ENCODE peak calls at places on chromosome 10, in nine cellular contexts. Z is cardiac muscle cell, M is fibroblast of the aortic adventitia, G is psoas muscle, E is AG09309, T is tibial artery, W is left ventricle myocardium inferior, U is A549, O is heart right ventricle. P is an unnamed sample.

GRCh38 chr10:29861811-29862505 is 197.4 kb downstream of the JCAD start:
- DNase-seq in Z (no peak), M (peak), G (no peak), E (peak), T (no peak), W (no peak), U (no peak), O (no peak), P (no peak)

GRCh38 chr10:35153723-35154122 is 27.1 kb downstream of the CREM start:
- DNase-seq in Z (peak), M (peak), G (no peak), E (no peak), T (no peak), W (no peak), U (no peak), O (peak), P (no peak)

GRCh38 chr10:99967961-99968360 is 41.8 kb downstream of the DNMBP start:
- DNase-seq in Z (no peak), M (no peak), G (no peak), E (no peak), T (no peak), W (no peak), U (no peak), O (no peak), P (no peak)

GRCh38 chr10:13087986-13088618 is 11.9 kb upstream of the OPTN start:
- DNase-seq in Z (peak), M (peak), G (no peak), E (peak), T (peak), W (no peak), U (peak), O (no peak), P (no peak)

GRCh38 chr10:59622320-59622901 is 87.2 kb downstream of the SLC16A9 start:
- DNase-seq in Z (peak), M (peak), G (no peak), E (peak), T (peak), W (no peak), U (peak), O (peak), P (peak)

GRCh38 chr10:124640538-124641231 is 103.5 kb downstream of the FAM53B start:
- DNase-seq in Z (peak), M (no peak), G (no peak), E (no peak), T (no peak), W (no peak), U (no peak), O (no peak), P (no peak)

GRCh38 chr10:33509231-33509871 is 174.9 kb upstream of the NRP1 start:
- DNase-seq in Z (peak), M (peak), G (peak), E (no peak), T (peak), W (no peak), U (peak), O (peak), P (peak)

GRCh38 chr10:60192986-60193385 is 196.7 kb downstream of the ANK3 start:
- DNase-seq in Z (no peak), M (no peak), G (no peak), E (no peak), T (no peak), W (no peak), U (no peak), O (no peak), P (no peak)

GRCh38 chr10:6135039-6135438 is 46.2 kb downstream of the RBM17 start:
- DNase-seq in Z (no peak), M (no peak), G (no peak), E (no peak), T (no peak), W (no peak), U (no peak), O (no peak), P (no peak)

GRCh38 chr10:7340179-7340874 is 70.5 kb downstream of the SFMBT2 start:
- DNase-seq in Z (no peak), M (peak), G (no peak), E (no peak), T (no peak), W (peak), U (no peak), O (peak), P (no peak)

GRCh38 chr10:97184971-97185325 is 811 bp downstream of the SLIT1 start:
- DNase-seq in Z (no peak), M (no peak), G (no peak), E (no peak), T (no peak), W (no peak), U (no peak), O (no peak), P (no peak)

GRCh38 chr10:46223064-46223480 is 63.7 kb upstream of the ANTXRL start:
- DNase-seq in Z (no peak), M (no peak), G (no peak), E (no peak), T (no peak), W (no peak), U (no peak), O (no peak), P (no peak)

GRCh38 chr10:80199828-80200227 is 5.5 kb downstream of the ANXA11 start:
- DNase-seq in Z (peak), M (peak), G (no peak), E (peak), T (peak), W (no peak), U (no peak), O (peak), P (no peak)

GRCh38 chr10:18144928-18145327 is 4.7 kb downstream of the CACNB2 start:
- DNase-seq in Z (peak), M (peak), G (no peak), E (no peak), T (peak), W (peak), U (no peak), O (peak), P (no peak)

GRCh38 chr10:48526371-48526821 is 78.5 kb downstream of the ARHGAP22 start:
- DNase-seq in Z (peak), M (peak), G (no peak), E (peak), T (no peak), W (no peak), U (no peak), O (no peak), P (peak)

DNA sequence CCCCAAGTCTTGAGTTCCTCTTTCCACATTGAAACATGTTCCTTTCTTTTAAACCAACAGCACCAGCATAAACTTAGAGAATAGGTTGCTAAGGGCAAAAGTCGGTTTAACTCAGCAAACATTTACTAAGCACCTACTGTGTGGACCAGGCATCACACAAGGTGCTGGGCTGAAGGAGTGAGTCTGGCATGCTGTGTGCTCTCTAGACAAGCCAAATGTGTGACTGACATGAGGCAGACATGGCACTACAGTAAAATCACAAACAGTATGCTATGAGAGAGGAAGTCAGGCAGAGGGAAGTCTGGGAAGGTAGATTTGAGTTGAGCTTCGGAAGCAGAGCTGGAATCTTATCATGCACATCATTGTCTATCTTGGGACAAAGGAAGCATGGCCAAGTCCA is 10.9 kb upstream of the RASSF4 start:
- DNase-seq in Z (no peak), M (no peak), G (no peak), E (no peak), T (no peak), W (no peak), U (no peak), O (no peak), P (no peak)
- TF ChIP-seq CTCF in Z (no peak), M (no peak), G (no peak), E (no peak), T (no peak), W (no peak), U (no peak), O (no peak), P (no peak)

DNA sequence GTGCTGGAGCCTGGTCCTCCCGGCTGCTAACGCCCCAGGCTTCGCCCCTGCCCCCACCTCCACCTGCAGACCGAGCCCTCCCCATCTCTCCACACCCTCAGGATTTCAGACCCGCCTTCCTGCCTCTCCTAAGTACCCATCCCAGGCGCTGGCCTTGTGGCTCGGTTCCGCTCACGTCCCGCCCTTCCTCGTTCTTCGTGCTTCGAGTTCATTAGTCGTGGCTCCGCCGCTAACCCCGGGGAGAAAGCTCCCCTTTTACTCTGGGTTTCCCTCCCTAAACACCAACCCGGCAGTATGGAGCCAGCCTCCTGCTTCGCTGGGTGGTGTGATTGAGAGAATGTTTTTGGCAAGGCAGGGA is 11.2 kb downstream of the EMX2 start:
- DNase-seq in Z (no peak), M (no peak), G (no peak), E (no peak), T (no peak), W (no peak), U (no peak), O (no peak), P (no peak)
- H3K4me3 ChIP-seq in Z (no peak), M (no peak), G (peak), E (no peak), T (no peak), W (no peak), U (no peak), O (no peak), P (no peak)

DNA sequence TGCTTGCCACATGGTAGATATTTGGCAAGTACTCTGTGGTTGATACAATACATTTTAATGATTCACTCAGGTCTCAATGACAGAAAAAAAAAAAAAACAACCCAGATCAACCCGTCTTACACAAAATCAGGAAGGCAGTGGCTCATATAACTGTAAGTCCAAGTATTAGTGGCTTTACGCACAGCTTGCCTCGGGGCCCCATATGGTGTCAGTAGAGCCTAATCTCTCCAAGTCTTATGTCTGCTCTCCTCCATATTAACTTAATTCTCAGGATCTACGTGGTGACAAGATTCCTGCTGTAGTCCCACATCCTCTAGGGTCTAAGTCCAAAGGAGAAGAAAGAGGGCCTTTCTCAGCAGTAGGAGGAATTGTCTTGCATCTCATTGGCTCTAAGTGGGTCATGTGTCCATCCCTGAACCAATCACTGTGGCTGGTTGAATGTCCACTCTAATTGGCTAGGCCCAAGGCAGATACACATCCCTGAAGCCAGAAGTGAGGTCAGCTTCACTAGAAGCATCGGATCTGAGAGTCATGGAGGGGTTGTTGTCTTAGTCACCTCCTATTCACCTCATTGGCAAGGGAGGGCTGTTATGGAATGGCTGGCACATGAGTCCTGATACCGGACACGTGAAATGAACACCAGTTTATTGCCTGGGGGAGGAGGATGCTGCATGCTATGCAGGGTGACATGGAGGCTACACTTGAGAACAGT is 20.4 kb upstream of the PLPP4 start:
- DNase-seq in Z (no peak), M (peak), G (no peak), E (no peak), T (no peak), W (no peak), U (no peak), O (no peak), P (no peak)
- TF ChIP-seq CTCF in Z (peak), M (peak), G (no peak), E (peak), T (no peak), W (no peak), U (no peak), O (no peak), P (no peak)

GRCh38 chr10:22765660-22766547 is 51.5 kb upstream of the PIP4K2A start:
- DNase-seq in Z (no peak), M (no peak), G (no peak), E (no peak), T (no peak), W (no peak), U (no peak), O (no peak), P (no peak)
- H3K4me3 ChIP-seq in Z (no peak), M (no peak), G (no peak), E (no peak), T (no peak), W (no peak), U (no peak), O (no peak), P (no peak)

GRCh38 chr10:71888248-71888622 is 37.2 kb upstream of the PSAP start:
- DNase-seq in Z (no peak), M (no peak), G (no peak), E (no peak), T (no peak), W (no peak), U (no peak), O (no peak), P (no peak)

GRCh38 chr10:71887767-71888166 is 36.7 kb upstream of the PSAP start:
- DNase-seq in Z (no peak), M (peak), G (no peak), E (no peak), T (no peak), W (no peak), U (no peak), O (no peak), P (no peak)

GRCh38 chr10:71889388-71889987 is 38.4 kb upstream of the PSAP start:
- DNase-seq in Z (no peak), M (no peak), G (no peak), E (no peak), T (no peak), W (no peak), U (no peak), O (no peak), P (no peak)

GRCh38 chr10:71891437-71891836 is 40.4 kb upstream of the PSAP start:
- DNase-seq in Z (no peak), M (no peak), G (no peak), E (no peak), T (no peak), W (no peak), U (no peak), O (no peak), P (no peak)

GRCh38 chr10:71888623-71889387 is 37.8 kb upstream of the PSAP start:
- DNase-seq in Z (peak), M (peak), G (peak), E (peak), T (peak), W (peak), U (peak), O (peak), P (peak)
- TF ChIP-seq CTCF in Z (peak), M (peak), G (no peak), E (no peak), T (no peak), W (no peak), U (peak), O (peak), P (no peak)

P was measured in HFF-Myc.